ENCODE peak calls at places on chromosome 21, in ten cellular contexts. One of them, this sample, is unnamed.

GRCh38 chr21:42830456-42831455 is 48.6 kb downstream of the WDR4 start:
- DNase-seq in stomach: peak
- DNase-seq in left lobe of liver: peak
- DNase-seq in T follicular helper cell: no peak
- DNase-seq in GM20000: no peak
- DNase-seq in NCI-H146: no peak
- DNase-seq in Daoy: peak
- DNase-seq in Panc1: no peak
- DNase-seq in GM04504: no peak
- DNase-seq in activated CD8-positive, alpha-beta T cell treated with anti-CD3 and anti-CD28 coated beads for 36 hours: peak
- DNase-seq in this sample: no peak

GRCh38 chr21:34545079-34545884 is 33.3 kb upstream of the KCNE1 start:
- DNase-seq in stomach: no peak
- DNase-seq in left lobe of liver: peak
- DNase-seq in T follicular helper cell: no peak
- DNase-seq in GM20000: peak
- DNase-seq in NCI-H146: peak
- DNase-seq in Daoy: peak
- DNase-seq in Panc1: no peak
- DNase-seq in GM04504: peak
- DNase-seq in activated CD8-positive, alpha-beta T cell treated with anti-CD3 and anti-CD28 coated beads for 36 hours: peak
- DNase-seq in this sample: no peak

GRCh38 chr21:27586986-27587385 is 620.1 kb upstream of the ADAMTS5 start:
- DNase-seq in stomach: no peak
- DNase-seq in left lobe of liver: no peak
- DNase-seq in T follicular helper cell: no peak
- DNase-seq in GM20000: no peak
- DNase-seq in NCI-H146: no peak
- DNase-seq in Daoy: peak
- DNase-seq in Panc1: no peak
- DNase-seq in GM04504: peak
- DNase-seq in activated CD8-positive, alpha-beta T cell treated with anti-CD3 and anti-CD28 coated beads for 36 hours: no peak
- DNase-seq in this sample: no peak

GRCh38 chr21:41832230-41833137 is 46.7 kb downstream of the PRDM15 start:
- DNase-seq in stomach: no peak
- DNase-seq in left lobe of liver: no peak
- DNase-seq in T follicular helper cell: no peak
- DNase-seq in GM20000: no peak
- DNase-seq in NCI-H146: peak
- DNase-seq in Daoy: no peak
- DNase-seq in Panc1: no peak
- DNase-seq in GM04504: no peak
- DNase-seq in activated CD8-positive, alpha-beta T cell treated with anti-CD3 and anti-CD28 coated beads for 36 hours: no peak
- DNase-seq in this sample: no peak

GRCh38 chr21:24375201-24375600 is 1232.1 kb downstream of the MRPL39 start:
- DNase-seq in stomach: no peak
- DNase-seq in left lobe of liver: no peak
- DNase-seq in T follicular helper cell: no peak
- DNase-seq in GM20000: no peak
- DNase-seq in NCI-H146: no peak
- DNase-seq in Daoy: no peak
- DNase-seq in Panc1: no peak
- DNase-seq in GM04504: no peak
- DNase-seq in activated CD8-positive, alpha-beta T cell treated with anti-CD3 and anti-CD28 coated beads for 36 hours: peak
- DNase-seq in this sample: no peak

GRCh38 chr21:14273736-14274538 is 58.0 kb downstream of the RBM11 start:
- DNase-seq in stomach: peak
- DNase-seq in left lobe of liver: peak
- DNase-seq in T follicular helper cell: no peak
- DNase-seq in GM20000: no peak
- DNase-seq in NCI-H146: no peak
- DNase-seq in Daoy: peak
- DNase-seq in Panc1: no peak
- DNase-seq in GM04504: no peak
- DNase-seq in activated CD8-positive, alpha-beta T cell treated with anti-CD3 and anti-CD28 coated beads for 36 hours: no peak
- DNase-seq in this sample: peak

GRCh38 chr21:31917108-31917507 is 44.3 kb downstream of the HUNK start:
- DNase-seq in stomach: no peak
- DNase-seq in left lobe of liver: no peak
- DNase-seq in T follicular helper cell: no peak
- DNase-seq in GM20000: no peak
- DNase-seq in NCI-H146: no peak
- DNase-seq in Daoy: no peak
- DNase-seq in Panc1: no peak
- DNase-seq in GM04504: no peak
- DNase-seq in activated CD8-positive, alpha-beta T cell treated with anti-CD3 and anti-CD28 coated beads for 36 hours: no peak
- DNase-seq in this sample: no peak

GRCh38 chr21:38848187-38848609 is 42.5 kb downstream of the ETS2 start:
- DNase-seq in stomach: no peak
- DNase-seq in left lobe of liver: no peak
- DNase-seq in T follicular helper cell: no peak
- DNase-seq in GM20000: no peak
- DNase-seq in NCI-H146: no peak
- DNase-seq in Daoy: no peak
- DNase-seq in Panc1: no peak
- DNase-seq in GM04504: no peak
- DNase-seq in activated CD8-positive, alpha-beta T cell treated with anti-CD3 and anti-CD28 coated beads for 36 hours: no peak
- DNase-seq in this sample: no peak

GRCh38 chr21:45522986-45523385 is 19.3 kb downstream of the SLC19A1 start:
- DNase-seq in stomach: no peak
- DNase-seq in left lobe of liver: peak
- DNase-seq in T follicular helper cell: no peak
- DNase-seq in GM20000: no peak
- DNase-seq in NCI-H146: no peak
- DNase-seq in Daoy: no peak
- DNase-seq in Panc1: no peak
- DNase-seq in GM04504: no peak
- DNase-seq in activated CD8-positive, alpha-beta T cell treated with anti-CD3 and anti-CD28 coated beads for 36 hours: no peak
- DNase-seq in this sample: no peak

GRCh38 chr21:31772674-31773555 is 41.0 kb upstream of the SCAF4 start:
- DNase-seq in stomach: no peak
- DNase-seq in left lobe of liver: no peak
- DNase-seq in T follicular helper cell: no peak
- DNase-seq in GM20000: peak
- DNase-seq in NCI-H146: no peak
- DNase-seq in Daoy: no peak
- DNase-seq in Panc1: no peak
- DNase-seq in GM04504: no peak
- DNase-seq in activated CD8-positive, alpha-beta T cell treated with anti-CD3 and anti-CD28 coated beads for 36 hours: no peak
- DNase-seq in this sample: no peak